ENCODE peak calls at places on chromosomes 1 and 21, in four cellular contexts. One of them, this sample, is unnamed.

GRCh38 chr1:228295981-228296380 is 88.1 kb downstream of the OBSCN start:
- DNase-seq in right lobe of liver: no peak
- DNase-seq in lung: no peak
- DNase-seq in tibial artery: no peak
- DNase-seq in this sample: no peak

GRCh38 chr1:35605882-35606182 is 32.7 kb downstream of the TFAP2E start:
- DNase-seq in right lobe of liver: no peak
- DNase-seq in lung: no peak
- DNase-seq in tibial artery: no peak
- DNase-seq in this sample: no peak

GRCh38 chr1:213996320-213997022 is 8.7 kb downstream of the PROX1 start:
- DNase-seq in right lobe of liver: no peak
- DNase-seq in lung: no peak
- DNase-seq in tibial artery: no peak
- DNase-seq in this sample: no peak

GRCh38 chr1:211627259-211627658 is 48.2 kb downstream of the NEK2 start:
- DNase-seq in right lobe of liver: no peak
- DNase-seq in lung: no peak
- DNase-seq in tibial artery: peak
- DNase-seq in this sample: no peak

GRCh38 chr1:171509191-171509590 is 23.9 kb downstream of the PRRC2C start:
- DNase-seq in right lobe of liver: no peak
- DNase-seq in lung: no peak
- DNase-seq in tibial artery: no peak
- DNase-seq in this sample: no peak

GRCh38 chr1:161905269-161905884 is 118.3 kb downstream of the OLFML2B start:
- DNase-seq in right lobe of liver: no peak
- DNase-seq in lung: no peak
- DNase-seq in tibial artery: no peak
- DNase-seq in this sample: no peak

GRCh38 chr21:28789571-28789970 is 203.1 kb downstream of the LTN1 start:
- DNase-seq in right lobe of liver: no peak
- DNase-seq in lung: no peak
- DNase-seq in tibial artery: no peak
- DNase-seq in this sample: no peak

GRCh38 chr1:40877681-40878080 is 15.5 kb upstream of the CITED4 start:
- DNase-seq in right lobe of liver: peak
- DNase-seq in lung: peak
- DNase-seq in tibial artery: peak
- DNase-seq in this sample: peak

GRCh38 chr1:26493905-26494304 is 21.7 kb downstream of the HMGN2 start:
- DNase-seq in right lobe of liver: no peak
- DNase-seq in lung: no peak
- DNase-seq in tibial artery: no peak
- DNase-seq in this sample: no peak

GRCh38 chr1:42926870-42927242 is 31.8 kb downstream of the SLC2A1 start:
- DNase-seq in right lobe of liver: no peak
- DNase-seq in lung: no peak
- DNase-seq in tibial artery: no peak
- DNase-seq in this sample: no peak

GRCh38 chr1:151006331-151007052 is at the start of gene MINDY1:
- DNase-seq in right lobe of liver: peak
- DNase-seq in lung: peak
- DNase-seq in tibial artery: peak
- DNase-seq in this sample: no peak

GRCh38 chr1:233704882-233705723 is 91.2 kb downstream of the KCNK1 start:
- DNase-seq in right lobe of liver: no peak
- DNase-seq in lung: no peak
- DNase-seq in tibial artery: no peak
- DNase-seq in this sample: no peak

GRCh38 chr1:221947731-221948130 is 205.8 kb upstream of the DUSP10 start:
- DNase-seq in right lobe of liver: no peak
- DNase-seq in lung: no peak
- DNase-seq in tibial artery: no peak
- DNase-seq in this sample: no peak

GRCh38 chr1:241275226-241275625 is 81.8 kb downstream of the RGS7 start:
- DNase-seq in right lobe of liver: no peak
- DNase-seq in lung: no peak
- DNase-seq in tibial artery: no peak
- DNase-seq in this sample: no peak

GRCh38 chr1:165516469-165516868 is 27.3 kb upstream of the LRRC52 start:
- DNase-seq in right lobe of liver: no peak
- DNase-seq in lung: no peak
- DNase-seq in tibial artery: no peak
- DNase-seq in this sample: no peak

GRCh38 chr21:35179990-35180557 is 131.0 kb upstream of the RUNX1 start:
- DNase-seq in right lobe of liver: no peak
- DNase-seq in lung: no peak
- DNase-seq in tibial artery: no peak
- DNase-seq in this sample: no peak

GRCh38 chr1:209667103-209667502 is 8.1 kb upstream of the G0S2 start:
- DNase-seq in right lobe of liver: no peak
- DNase-seq in lung: no peak
- DNase-seq in tibial artery: no peak
- DNase-seq in this sample: no peak

GRCh38 chr1:41672173-41672572 is 187.7 kb upstream of the EDN2 start:
- DNase-seq in right lobe of liver: no peak
- DNase-seq in lung: no peak
- DNase-seq in tibial artery: no peak
- DNase-seq in this sample: no peak

GRCh38 chr1:162984699-162985098 is 84.5 kb upstream of the RGS4 start:
- DNase-seq in right lobe of liver: no peak
- DNase-seq in lung: no peak
- DNase-seq in tibial artery: no peak
- DNase-seq in this sample: no peak

GRCh38 chr1:85484264-85484663 is 19.3 kb upstream of the DDAH1 start:
- DNase-seq in right lobe of liver: no peak
- DNase-seq in lung: no peak
- DNase-seq in tibial artery: no peak
- DNase-seq in this sample: no peak

GRCh38 chr1:226475112-226475511 is 67.2 kb upstream of the PARP1 start:
- DNase-seq in right lobe of liver: no peak
- DNase-seq in lung: no peak
- DNase-seq in tibial artery: no peak
- DNase-seq in this sample: no peak

GRCh38 chr1:215132156-215132555 is 49.6 kb downstream of the KCNK2 start:
- DNase-seq in right lobe of liver: no peak
- DNase-seq in lung: no peak
- DNase-seq in tibial artery: no peak
- DNase-seq in this sample: no peak

GRCh38 chr1:81584398-81584797 is 216.3 kb upstream of the ADGRL2 start:
- DNase-seq in right lobe of liver: no peak
- DNase-seq in lung: no peak
- DNase-seq in tibial artery: no peak
- DNase-seq in this sample: no peak

GRCh38 chr1:23283660-23284602 is 60.2 kb downstream of the HNRNPR start:
- DNase-seq in right lobe of liver: no peak
- DNase-seq in lung: no peak
- DNase-seq in tibial artery: no peak
- DNase-seq in this sample: no peak

GRCh38 chr1:61013189-61013952 is 69.0 kb upstream of the NFIA start:
- DNase-seq in right lobe of liver: no peak
- DNase-seq in lung: no peak
- DNase-seq in tibial artery: no peak
- DNase-seq in this sample: no peak

GRCh38 chr1:149942207-149942606 is 5.5 kb upstream of the MTMR11 start:
- DNase-seq in right lobe of liver: no peak
- DNase-seq in lung: no peak
- DNase-seq in tibial artery: no peak
- DNase-seq in this sample: no peak

GRCh38 chr21:38503588-38503987 is 5.3 kb upstream of the ERG start:
- DNase-seq in right lobe of liver: no peak
- DNase-seq in lung: no peak
- DNase-seq in tibial artery: peak
- DNase-seq in this sample: no peak

GRCh38 chr1:24349891-24350290 is 30.7 kb downstream of the GRHL3 start:
- DNase-seq in right lobe of liver: no peak
- DNase-seq in lung: no peak
- DNase-seq in tibial artery: no peak
- DNase-seq in this sample: no peak

GRCh38 chr1:72281144-72281543 is 1.2 kb downstream of the NEGR1 start:
- DNase-seq in right lobe of liver: no peak
- DNase-seq in lung: no peak
- DNase-seq in tibial artery: no peak
- DNase-seq in this sample: no peak

GRCh38 chr1:153978274-153978909 is 918 bp upstream of the JTB start:
- DNase-seq in right lobe of liver: no peak
- DNase-seq in lung: no peak
- DNase-seq in tibial artery: no peak
- DNase-seq in this sample: no peak

GRCh38 chr1:205444931-205445652 is 10.8 kb downstream of the BLACAT1 start:
- DNase-seq in right lobe of liver: no peak
- DNase-seq in lung: no peak
- DNase-seq in tibial artery: peak
- DNase-seq in this sample: peak

GRCh38 chr1:159869173-159869572 is 6.7 kb upstream of the VSIG8 start:
- DNase-seq in right lobe of liver: no peak
- DNase-seq in lung: no peak
- DNase-seq in tibial artery: no peak
- DNase-seq in this sample: no peak

GRCh38 chr1:47814592-47815436 is 182.4 kb downstream of the TRABD2B start:
- DNase-seq in right lobe of liver: no peak
- DNase-seq in lung: no peak
- DNase-seq in tibial artery: no peak
- DNase-seq in this sample: no peak
- H3K4me3 ChIP-seq in right lobe of liver: no peak
- H3K4me3 ChIP-seq in lung: no peak
- H3K4me3 ChIP-seq in tibial artery: no peak
- H3K4me3 ChIP-seq in this sample: no peak

GRCh38 chr1:89001510-89001909 is 9.1 kb upstream of the KYAT3 start:
- DNase-seq in right lobe of liver: no peak
- DNase-seq in lung: no peak
- DNase-seq in tibial artery: no peak
- DNase-seq in this sample: no peak

DNA sequence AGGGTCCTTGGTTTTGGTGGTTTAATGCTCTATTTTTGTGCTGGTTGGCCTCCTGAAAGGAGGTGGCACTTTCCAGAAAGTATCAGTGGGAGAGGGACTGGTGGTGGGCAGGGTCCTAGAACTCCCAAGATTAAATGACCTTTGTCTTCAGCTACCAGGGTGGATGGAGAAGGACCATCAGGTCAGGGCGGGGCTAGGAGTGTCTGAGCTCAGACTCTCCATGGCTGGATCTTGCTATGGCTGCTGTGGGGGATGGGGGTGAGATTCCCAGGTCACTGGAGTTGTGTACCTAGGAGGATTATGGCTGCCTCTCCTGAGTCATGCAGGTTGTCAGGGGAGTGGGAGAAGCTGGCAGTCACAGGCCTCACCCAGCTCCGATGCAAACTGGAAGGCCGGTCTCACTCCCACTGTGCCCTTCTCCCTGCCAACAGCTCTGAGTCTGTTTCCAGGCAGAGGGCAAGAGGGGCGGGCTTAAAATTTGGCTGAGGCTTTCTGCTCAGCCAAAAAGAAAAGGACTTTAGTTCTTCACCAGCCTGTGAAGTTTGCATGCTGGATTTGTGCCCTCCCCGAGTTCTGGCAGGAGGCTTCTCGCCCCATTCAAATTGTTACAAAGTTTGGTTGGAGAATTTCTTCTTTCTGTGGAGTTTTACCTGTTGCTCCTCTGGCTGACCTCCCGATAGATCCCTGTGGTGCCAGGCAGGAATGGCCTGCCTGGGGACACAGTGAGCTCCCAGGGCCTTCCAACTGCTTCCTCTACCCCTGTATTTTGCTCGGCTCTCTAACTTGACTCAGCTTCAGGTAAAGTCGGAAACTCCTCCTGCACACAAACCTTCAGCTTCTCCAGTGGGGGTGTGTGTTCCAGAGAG is 13.1 kb upstream of the KYAT3 start:
- DNase-seq in right lobe of liver: peak
- DNase-seq in lung: no peak
- DNase-seq in tibial artery: peak
- DNase-seq in this sample: no peak
- H3K27ac ChIP-seq in right lobe of liver: peak
- H3K27ac ChIP-seq in lung: no peak
- H3K27ac ChIP-seq in tibial artery: peak
- H3K27ac ChIP-seq in this sample: peak

DNA sequence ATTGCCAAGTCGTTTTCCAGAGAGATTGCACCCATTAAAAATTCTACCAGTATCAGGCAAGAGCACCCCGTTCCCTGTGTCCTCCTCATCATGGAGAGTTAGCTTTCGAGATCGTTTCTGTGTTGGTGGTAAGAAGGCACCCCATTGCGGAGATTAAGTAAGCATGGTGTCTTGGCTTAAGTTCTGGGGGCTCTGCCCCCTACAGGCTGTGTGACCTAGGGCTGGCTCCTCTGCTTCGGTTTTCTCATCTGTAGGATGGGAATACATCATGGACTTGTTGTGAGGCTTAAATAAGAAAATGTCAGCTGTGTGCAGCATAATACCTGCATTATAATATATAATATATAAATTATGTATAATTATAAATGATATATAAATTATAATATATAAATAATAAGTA is 36.8 kb upstream of the TENT5C start:
- DNase-seq in right lobe of liver: no peak
- DNase-seq in lung: no peak
- DNase-seq in tibial artery: no peak
- DNase-seq in this sample: no peak
- TF ChIP-seq CTCF in right lobe of liver: no peak
- TF ChIP-seq CTCF in lung: no peak
- TF ChIP-seq CTCF in tibial artery: no peak
- TF ChIP-seq CTCF in this sample: no peak

DNA sequence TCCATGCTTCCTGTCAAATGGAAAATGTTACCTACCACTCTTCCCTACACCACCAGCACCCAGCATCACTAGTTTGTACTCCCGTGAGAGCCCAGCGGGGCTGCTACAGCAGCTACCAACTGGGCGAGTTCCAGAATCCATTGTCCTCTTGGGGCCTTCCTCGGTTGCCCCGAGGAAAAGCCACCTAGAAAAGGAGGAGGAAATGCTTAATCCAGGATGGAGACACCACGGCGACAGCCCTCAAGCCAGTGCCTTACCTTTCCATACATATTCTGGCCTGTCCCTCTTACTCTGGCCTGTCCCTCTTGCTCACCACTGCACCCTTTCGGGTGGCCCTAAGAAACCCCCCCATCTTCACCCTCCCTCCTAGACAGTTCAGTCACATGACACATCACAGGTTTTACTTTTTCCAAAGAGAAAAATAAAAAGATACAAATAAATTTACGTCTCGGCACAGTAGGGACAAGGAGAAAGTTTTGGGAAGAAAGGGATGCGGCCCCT is 478 bp downstream of the RIT1 start:
- DNase-seq in right lobe of liver: no peak
- DNase-seq in lung: no peak
- DNase-seq in tibial artery: no peak
- DNase-seq in this sample: no peak
- H3K4me3 ChIP-seq in right lobe of liver: peak
- H3K4me3 ChIP-seq in lung: peak
- H3K4me3 ChIP-seq in tibial artery: peak
- H3K4me3 ChIP-seq in this sample: peak

GRCh38 chr1:78291872-78292271 is 198.9 kb upstream of the PTGFR start:
- DNase-seq in right lobe of liver: no peak
- DNase-seq in lung: no peak
- DNase-seq in tibial artery: no peak
- DNase-seq in this sample: no peak
- H3K27ac ChIP-seq in right lobe of liver: no peak
- H3K27ac ChIP-seq in lung: no peak
- H3K27ac ChIP-seq in tibial artery: no peak
- H3K27ac ChIP-seq in this sample: no peak